ENCODE peak calls at places on chromosome 14, in eight cellular contexts. J, C, M, B, X, L, Q and N are unnamed samples.

GRCh38 chr14:35221462-35221861 is 70.7 kb upstream of the PSMA6 start:
- DNase-seq in J (no peak), C (no peak), M (no peak), B (no peak), X (no peak), L (no peak), Q (no peak), N (no peak)

GRCh38 chr14:76376001-76376404 is at the start of gene ESRRB:
- DNase-seq in J (no peak), C (peak), M (no peak), B (no peak), X (no peak), L (peak), Q (no peak), N (no peak)

GRCh38 chr14:94888108-94888507 is 118.2 kb upstream of the GSC start:
- DNase-seq in J (no peak), C (peak), M (peak), B (no peak), X (no peak), L (no peak), Q (no peak), N (no peak)

GRCh38 chr14:71319646-71320045 is 412.4 kb downstream of the PCNX1 start:
- DNase-seq in J (no peak), C (no peak), M (no peak), B (no peak), X (no peak), L (peak), Q (no peak), N (peak)

GRCh38 chr14:52961060-52961639 is 10.3 kb upstream of the FERMT2 start:
- DNase-seq in J (no peak), C (peak), M (no peak), B (peak), X (peak), L (peak), Q (no peak), N (peak)

GRCh38 chr14:102668291-102668873 is 75.9 kb downstream of the RCOR1 start:
- DNase-seq in J (no peak), C (no peak), M (no peak), B (no peak), X (no peak), L (no peak), Q (no peak), N (no peak)

GRCh38 chr14:34770901-34771300 is 56.5 kb upstream of the CFL2 start:
- DNase-seq in J (no peak), C (no peak), M (no peak), B (no peak), X (no peak), L (no peak), Q (no peak), N (no peak)

GRCh38 chr14:20697273-20698017 is 8.9 kb downstream of the ANG start:
- DNase-seq in J (no peak), C (peak), M (peak), B (no peak), X (peak), L (peak), Q (peak), N (peak)

GRCh38 chr14:85088231-85088630 is 441.7 kb upstream of the FLRT2 start:
- DNase-seq in J (no peak), C (no peak), M (no peak), B (no peak), X (no peak), L (no peak), Q (no peak), N (no peak)

GRCh38 chr14:106459971-106460730 is 933.8 kb downstream of the TMEM121 start:
- DNase-seq in J (no peak), C (no peak), M (no peak), B (no peak), X (peak), L (peak), Q (no peak), N (peak)

GRCh38 chr14:105470812-105471771 is 3.5 kb upstream of the CRIP2 start:
- DNase-seq in J (no peak), C (no peak), M (no peak), B (no peak), X (no peak), L (no peak), Q (no peak), N (no peak)

GRCh38 chr14:58697927-58698641 is 60.3 kb downstream of the DACT1 start:
- DNase-seq in J (no peak), C (no peak), M (no peak), B (no peak), X (no peak), L (no peak), Q (no peak), N (no peak)

GRCh38 chr14:97120204-97121120 is 323.3 kb downstream of the VRK1 start:
- DNase-seq in J (peak), C (no peak), M (no peak), B (no peak), X (no peak), L (no peak), Q (no peak), N (no peak)

GRCh38 chr14:105283899-105284298 is 16.9 kb downstream of the BRF1 start:
- DNase-seq in J (no peak), C (no peak), M (no peak), B (no peak), X (peak), L (no peak), Q (no peak), N (no peak)

GRCh38 chr14:85565862-85566296 is 35.9 kb downstream of the FLRT2 start:
- DNase-seq in J (no peak), C (peak), M (no peak), B (no peak), X (no peak), L (no peak), Q (no peak), N (no peak)

DNA sequence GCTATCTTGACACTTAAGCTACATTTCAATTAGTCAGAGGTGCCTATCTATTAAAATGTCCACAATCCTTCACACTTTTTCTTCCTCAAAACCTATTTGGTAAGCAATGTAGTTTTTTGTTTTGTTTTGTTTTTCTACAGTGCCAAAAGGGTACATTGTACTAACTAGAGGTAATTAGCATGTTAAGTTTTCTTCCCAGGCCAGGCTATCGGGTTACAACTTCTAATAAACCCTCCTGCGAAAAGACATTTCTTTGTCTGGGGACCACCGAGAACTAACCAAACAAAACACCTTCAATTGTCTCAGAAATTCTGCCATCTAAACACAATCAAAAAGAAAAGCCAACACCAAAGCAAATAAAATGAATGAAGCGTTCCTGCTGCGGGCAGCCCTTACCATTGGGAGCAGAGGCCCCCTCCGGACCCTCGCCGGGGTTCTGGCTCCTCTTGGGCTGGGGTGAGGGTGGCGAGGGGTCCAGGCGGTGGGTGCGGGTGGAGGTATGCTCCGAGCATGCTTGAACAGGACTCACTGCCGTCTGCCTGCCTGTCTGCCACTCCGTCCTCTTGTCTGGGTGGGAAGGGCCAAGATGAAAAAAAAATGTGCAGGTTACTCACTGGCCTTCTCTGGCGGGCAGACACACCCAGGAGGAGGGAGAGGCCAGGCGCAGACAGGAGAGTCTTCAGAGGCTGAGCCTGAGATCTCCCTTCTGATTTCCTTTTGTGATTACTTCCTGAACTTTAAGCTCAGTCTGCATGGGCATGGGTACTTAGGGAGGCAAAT is 76.3 kb downstream of the STON2 start:
- DNase-seq in J (no peak), C (no peak), M (peak), B (no peak), X (no peak), L (peak), Q (no peak), N (peak)
- TF ChIP-seq POLR2A in J (no peak), C (no peak), M (peak), B (no peak), X (no peak), L (peak), Q (no peak), N (no peak)

GRCh38 chr14:25607095-25607657 is 557.2 kb upstream of the STXBP6 start:
- DNase-seq in J (no peak), C (no peak), M (no peak), B (no peak), X (no peak), L (no peak), Q (no peak), N (no peak)
- TF ChIP-seq POLR2A in J (no peak), C (no peak), M (no peak), B (no peak), X (no peak), L (no peak), Q (no peak), N (no peak)

DNA sequence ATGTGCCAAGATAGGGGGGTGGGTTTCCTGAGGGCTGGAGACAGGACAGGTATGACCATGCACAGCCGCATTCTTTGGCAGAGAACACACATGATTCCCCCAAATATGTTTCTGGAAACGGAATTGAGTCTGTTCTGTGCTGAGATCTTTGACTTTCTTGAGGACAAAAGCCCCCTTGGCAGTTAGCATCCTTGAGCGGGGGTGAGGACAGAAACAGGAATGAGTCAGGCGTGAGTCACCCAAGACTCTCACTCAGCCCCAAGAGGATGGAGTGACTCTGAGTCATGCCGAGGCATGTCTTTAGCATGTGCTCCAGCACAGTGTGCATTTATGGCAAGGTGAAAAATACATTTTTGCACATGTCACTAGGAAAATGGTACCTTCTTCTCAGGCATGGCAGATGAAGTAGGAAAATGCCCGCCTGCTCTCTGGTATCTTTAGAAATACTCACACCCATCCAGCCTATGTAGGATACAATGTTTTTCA is 52.1 kb downstream of the DAD1 start:
- DNase-seq in J (peak), C (peak), M (no peak), B (no peak), X (peak), L (peak), Q (no peak), N (peak)
- TF ChIP-seq POLR2A in J (no peak), C (no peak), M (no peak), B (no peak), X (no peak), L (no peak), Q (no peak), N (no peak)

DNA sequence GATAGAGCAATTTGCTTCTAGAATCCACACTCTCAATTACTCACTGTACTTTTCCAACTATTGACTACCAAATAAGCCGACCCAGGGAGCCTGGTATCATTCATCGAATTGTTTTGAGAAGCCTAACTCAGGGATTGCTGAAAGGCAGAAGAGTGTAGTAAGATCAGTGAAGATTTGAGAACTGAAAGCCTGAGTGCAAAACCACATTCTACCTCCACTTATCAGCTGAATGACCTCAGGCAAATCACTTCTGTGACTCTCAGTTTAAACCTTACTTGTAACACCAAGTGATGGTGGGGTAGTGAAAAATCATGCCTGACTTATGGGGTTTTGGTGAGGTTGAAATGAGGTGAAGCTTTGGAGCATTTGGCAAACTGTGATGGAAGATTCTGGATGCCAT is 126.1 kb upstream of the MAX start:
- DNase-seq in J (no peak), C (no peak), M (no peak), B (no peak), X (no peak), L (no peak), Q (no peak), N (no peak)
- TF ChIP-seq POLR2A in J (no peak), C (no peak), M (no peak), B (no peak), X (no peak), L (no peak), Q (no peak), N (no peak)

GRCh38 chr14:99480856-99481744 is at the start of the genes CCNK and SETD3:
- DNase-seq in J (peak), C (peak), M (peak), B (peak), X (peak), L (peak), Q (peak), N (peak)
- TF ChIP-seq POLR2A in J (no peak), C (peak), M (peak), B (peak), X (peak), L (peak), Q (peak), N (peak)

GRCh38 chr14:38201137-38201828 is 6.4 kb upstream of the SSTR1 start:
- DNase-seq in J (no peak), C (no peak), M (no peak), B (no peak), X (no peak), L (no peak), Q (no peak), N (no peak)
- TF ChIP-seq POLR2A in J (no peak), C (no peak), M (no peak), B (no peak), X (no peak), L (no peak), Q (no peak), N (no peak)

GRCh38 chr14:90256354-90257131 is at the start of gene PSMC1:
- DNase-seq in J (peak), C (peak), M (peak), B (peak), X (peak), L (peak), Q (peak), N (peak)
- TF ChIP-seq POLR2A in J (no peak), C (peak), M (peak), B (peak), X (peak), L (peak), Q (peak), N (peak)

DNA sequence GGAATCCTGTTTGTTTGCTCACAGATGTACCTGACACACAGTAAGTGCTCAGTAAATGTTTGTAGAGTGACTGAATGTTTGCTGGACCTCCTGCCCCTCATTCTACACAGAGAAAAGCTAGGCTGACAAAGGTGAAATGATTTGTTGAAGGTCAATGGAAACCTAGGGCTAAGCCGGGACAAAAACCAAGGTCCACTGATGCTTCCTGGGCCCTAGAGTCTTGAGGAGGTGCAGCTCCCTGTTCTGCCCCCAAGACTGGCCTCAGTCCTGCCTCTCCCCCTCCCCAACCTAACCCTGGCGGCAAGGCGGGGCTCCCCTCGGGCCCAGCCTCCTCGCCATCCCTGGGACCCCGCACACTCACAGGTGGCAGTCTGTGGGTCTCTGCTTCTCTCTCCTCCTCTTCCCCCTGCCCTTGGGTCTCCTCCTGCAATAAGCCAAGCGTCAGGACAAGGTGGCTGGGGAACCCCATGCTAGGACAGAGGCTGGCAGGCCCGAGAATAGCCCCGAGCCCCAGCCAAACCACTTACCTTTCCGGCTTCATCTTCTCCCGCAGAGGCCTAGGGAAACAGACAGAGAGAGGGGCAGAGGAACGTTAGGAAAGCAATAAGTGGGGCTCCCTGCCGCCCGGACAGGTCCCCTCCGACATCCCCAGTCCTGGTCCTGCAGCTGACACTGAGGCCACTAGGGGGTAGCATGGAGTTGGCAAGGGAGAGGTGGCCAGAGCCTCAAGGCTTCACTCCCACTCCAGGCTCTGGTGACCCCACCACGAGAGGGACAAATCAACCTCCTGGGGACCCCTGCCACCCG is 9.3 kb downstream of the PGF start:
- DNase-seq in J (peak), C (peak), M (peak), B (peak), X (peak), L (peak), Q (peak), N (peak)
- TF ChIP-seq POLR2A in J (no peak), C (no peak), M (no peak), B (no peak), X (no peak), L (no peak), Q (no peak), N (no peak)

GRCh38 chr14:92951912-92952471 is 29.0 kb downstream of the CHGA start:
- DNase-seq in J (peak), C (peak), M (peak), B (peak), X (peak), L (peak), Q (peak), N (peak)
- TF ChIP-seq POLR2A in J (no peak), C (no peak), M (no peak), B (no peak), X (no peak), L (no peak), Q (no peak), N (no peak)

GRCh38 chr14:91392623-91393303 is 24.9 kb downstream of the CCDC88C start:
- DNase-seq in J (no peak), C (no peak), M (no peak), B (no peak), X (no peak), L (no peak), Q (no peak), N (no peak)
- TF ChIP-seq POLR2A in J (no peak), C (no peak), M (no peak), B (no peak), X (no peak), L (no peak), Q (no peak), N (no peak)